ENCODE peak calls at places on chromosomes 16 and 17, in five cellular contexts. One of them, this sample, is unnamed.

GRCh38 chr16:85980686-85981085 is 81.7 kb downstream of the IRF8 start:
- DNase-seq in stimulated activated CD4-positive, alpha-beta T cell treated with anti-CD3 and anti-CD28 coated beads, Interleukin-4, amount 100 ng/mL, for 4 hours: no peak
- DNase-seq in stimulated activated naive CD8-positive, alpha-beta T cell treated with anti-CD3 and anti-CD28 coated beads, Interleukin-15, Interleukin-2, amounts not matched to agents 100 U/mL and 50 U/mL, for 24 hours: no peak
- DNase-seq in HT-29: no peak
- DNase-seq in germinal center: no peak
- DNase-seq in this sample: no peak

GRCh38 chr16:59886021-59886420 is 1151.9 kb upstream of the GOT2 start:
- DNase-seq in stimulated activated naive CD8-positive, alpha-beta T cell treated with anti-CD3 and anti-CD28 coated beads, Interleukin-15, Interleukin-2, amounts not matched to agents 100 U/mL and 50 U/mL, for 24 hours: no peak
- DNase-seq in germinal center: no peak
- DNase-seq in stimulated activated CD4-positive, alpha-beta T cell treated with anti-CD3 and anti-CD28 coated beads, Interleukin-4, amount 100 ng/mL, for 4 hours: no peak
- DNase-seq in HT-29: peak; percentile 31
- DNase-seq in this sample: no peak

GRCh38 chr17:8091033-8091687 is 3.6 kb upstream of the ALOX12B start:
- DNase-seq in germinal center: peak; percentile 87
- DNase-seq in HT-29: no peak
- DNase-seq in stimulated activated naive CD8-positive, alpha-beta T cell treated with anti-CD3 and anti-CD28 coated beads, Interleukin-15, Interleukin-2, amounts not matched to agents 100 U/mL and 50 U/mL, for 24 hours: no peak
- DNase-seq in stimulated activated CD4-positive, alpha-beta T cell treated with anti-CD3 and anti-CD28 coated beads, Interleukin-4, amount 100 ng/mL, for 4 hours: no peak
- DNase-seq in this sample: no peak

GRCh38 chr17:55421179-55421934 is at the start of gene MMD:
- DNase-seq in germinal center: peak; percentile 19
- DNase-seq in stimulated activated naive CD8-positive, alpha-beta T cell treated with anti-CD3 and anti-CD28 coated beads, Interleukin-15, Interleukin-2, amounts not matched to agents 100 U/mL and 50 U/mL, for 24 hours: no peak
- DNase-seq in HT-29: peak; percentile 50
- DNase-seq in stimulated activated CD4-positive, alpha-beta T cell treated with anti-CD3 and anti-CD28 coated beads, Interleukin-4, amount 100 ng/mL, for 4 hours: peak; percentile 6
- DNase-seq in this sample: peak; percentile 28

GRCh38 chr16:19912445-19913305 is 28.0 kb upstream of the GPRC5B start:
- DNase-seq in stimulated activated naive CD8-positive, alpha-beta T cell treated with anti-CD3 and anti-CD28 coated beads, Interleukin-15, Interleukin-2, amounts not matched to agents 100 U/mL and 50 U/mL, for 24 hours: no peak
- DNase-seq in germinal center: no peak
- DNase-seq in HT-29: no peak
- DNase-seq in stimulated activated CD4-positive, alpha-beta T cell treated with anti-CD3 and anti-CD28 coated beads, Interleukin-4, amount 100 ng/mL, for 4 hours: no peak
- DNase-seq in this sample: peak; percentile 57

GRCh38 chr17:50905460-50905803 is 39.3 kb upstream of the TOB1 start:
- DNase-seq in germinal center: no peak
- DNase-seq in stimulated activated naive CD8-positive, alpha-beta T cell treated with anti-CD3 and anti-CD28 coated beads, Interleukin-15, Interleukin-2, amounts not matched to agents 100 U/mL and 50 U/mL, for 24 hours: no peak
- DNase-seq in HT-29: no peak
- DNase-seq in stimulated activated CD4-positive, alpha-beta T cell treated with anti-CD3 and anti-CD28 coated beads, Interleukin-4, amount 100 ng/mL, for 4 hours: no peak
- DNase-seq in this sample: no peak

GRCh38 chr16:21619765-21620462 is 20.5 kb downstream of the METTL9 start:
- DNase-seq in stimulated activated naive CD8-positive, alpha-beta T cell treated with anti-CD3 and anti-CD28 coated beads, Interleukin-15, Interleukin-2, amounts not matched to agents 100 U/mL and 50 U/mL, for 24 hours: no peak
- DNase-seq in germinal center: no peak
- DNase-seq in stimulated activated CD4-positive, alpha-beta T cell treated with anti-CD3 and anti-CD28 coated beads, Interleukin-4, amount 100 ng/mL, for 4 hours: no peak
- DNase-seq in HT-29: no peak
- DNase-seq in this sample: no peak

GRCh38 chr16:993731-994130 is 12.2 kb downstream of the SOX8 start:
- DNase-seq in HT-29: no peak
- DNase-seq in stimulated activated CD4-positive, alpha-beta T cell treated with anti-CD3 and anti-CD28 coated beads, Interleukin-4, amount 100 ng/mL, for 4 hours: no peak
- DNase-seq in stimulated activated naive CD8-positive, alpha-beta T cell treated with anti-CD3 and anti-CD28 coated beads, Interleukin-15, Interleukin-2, amounts not matched to agents 100 U/mL and 50 U/mL, for 24 hours: no peak
- DNase-seq in germinal center: no peak
- DNase-seq in this sample: no peak

GRCh38 chr16:73717266-73718057 is 579.2 kb upstream of the PSMD7 start:
- DNase-seq in stimulated activated CD4-positive, alpha-beta T cell treated with anti-CD3 and anti-CD28 coated beads, Interleukin-4, amount 100 ng/mL, for 4 hours: no peak
- DNase-seq in germinal center: no peak
- DNase-seq in HT-29: no peak
- DNase-seq in stimulated activated naive CD8-positive, alpha-beta T cell treated with anti-CD3 and anti-CD28 coated beads, Interleukin-15, Interleukin-2, amounts not matched to agents 100 U/mL and 50 U/mL, for 24 hours: no peak
- DNase-seq in this sample: no peak

GRCh38 chr17:67489273-67489672 is 112.2 kb downstream of the PITPNC1 start:
- DNase-seq in stimulated activated naive CD8-positive, alpha-beta T cell treated with anti-CD3 and anti-CD28 coated beads, Interleukin-15, Interleukin-2, amounts not matched to agents 100 U/mL and 50 U/mL, for 24 hours: peak; percentile 46
- DNase-seq in stimulated activated CD4-positive, alpha-beta T cell treated with anti-CD3 and anti-CD28 coated beads, Interleukin-4, amount 100 ng/mL, for 4 hours: no peak
- DNase-seq in HT-29: no peak
- DNase-seq in germinal center: no peak
- DNase-seq in this sample: no peak

GRCh38 chr17:76252040-76252954 is 12.0 kb upstream of the RNF157 start:
- DNase-seq in stimulated activated naive CD8-positive, alpha-beta T cell treated with anti-CD3 and anti-CD28 coated beads, Interleukin-15, Interleukin-2, amounts not matched to agents 100 U/mL and 50 U/mL, for 24 hours: peak; percentile 46
- DNase-seq in stimulated activated CD4-positive, alpha-beta T cell treated with anti-CD3 and anti-CD28 coated beads, Interleukin-4, amount 100 ng/mL, for 4 hours: no peak
- DNase-seq in HT-29: no peak
- DNase-seq in germinal center: peak; percentile 42
- DNase-seq in this sample: peak; percentile 98

GRCh38 chr17:79074650-79075432 is at the start of gene ENGASE:
- DNase-seq in stimulated activated naive CD8-positive, alpha-beta T cell treated with anti-CD3 and anti-CD28 coated beads, Interleukin-15, Interleukin-2, amounts not matched to agents 100 U/mL and 50 U/mL, for 24 hours: peak; percentile 93
- DNase-seq in germinal center: peak; percentile 97
- DNase-seq in stimulated activated CD4-positive, alpha-beta T cell treated with anti-CD3 and anti-CD28 coated beads, Interleukin-4, amount 100 ng/mL, for 4 hours: peak; percentile 85
- DNase-seq in HT-29: peak; percentile 91
- DNase-seq in this sample: peak; percentile 83

GRCh38 chr16:21279501-21279900 is 1.4 kb upstream of the CRYM start:
- DNase-seq in stimulated activated naive CD8-positive, alpha-beta T cell treated with anti-CD3 and anti-CD28 coated beads, Interleukin-15, Interleukin-2, amounts not matched to agents 100 U/mL and 50 U/mL, for 24 hours: no peak
- DNase-seq in HT-29: no peak
- DNase-seq in stimulated activated CD4-positive, alpha-beta T cell treated with anti-CD3 and anti-CD28 coated beads, Interleukin-4, amount 100 ng/mL, for 4 hours: no peak
- DNase-seq in germinal center: no peak
- DNase-seq in this sample: no peak

GRCh38 chr17:56676807-56677206 is 83.3 kb downstream of the NOG start:
- DNase-seq in HT-29: no peak
- DNase-seq in stimulated activated CD4-positive, alpha-beta T cell treated with anti-CD3 and anti-CD28 coated beads, Interleukin-4, amount 100 ng/mL, for 4 hours: no peak
- DNase-seq in germinal center: no peak
- DNase-seq in stimulated activated naive CD8-positive, alpha-beta T cell treated with anti-CD3 and anti-CD28 coated beads, Interleukin-15, Interleukin-2, amounts not matched to agents 100 U/mL and 50 U/mL, for 24 hours: no peak
- DNase-seq in this sample: peak; percentile 27

GRCh38 chr17:8159459-8160223 is 3.1 kb downstream of the VAMP2 start:
- DNase-seq in HT-29: no peak
- DNase-seq in germinal center: no peak
- DNase-seq in stimulated activated CD4-positive, alpha-beta T cell treated with anti-CD3 and anti-CD28 coated beads, Interleukin-4, amount 100 ng/mL, for 4 hours: no peak
- DNase-seq in stimulated activated naive CD8-positive, alpha-beta T cell treated with anti-CD3 and anti-CD28 coated beads, Interleukin-15, Interleukin-2, amounts not matched to agents 100 U/mL and 50 U/mL, for 24 hours: no peak
- DNase-seq in this sample: no peak

GRCh38 chr17:43840814-43841213 is 6.2 kb upstream of the CD300LG start:
- DNase-seq in stimulated activated CD4-positive, alpha-beta T cell treated with anti-CD3 and anti-CD28 coated beads, Interleukin-4, amount 100 ng/mL, for 4 hours: no peak
- DNase-seq in stimulated activated naive CD8-positive, alpha-beta T cell treated with anti-CD3 and anti-CD28 coated beads, Interleukin-15, Interleukin-2, amounts not matched to agents 100 U/mL and 50 U/mL, for 24 hours: no peak
- DNase-seq in HT-29: no peak
- DNase-seq in germinal center: no peak
- DNase-seq in this sample: no peak